ENCODE peak calls at places on chromosomes 11 and 22, in five cellular contexts. N, W, F, H and P are unnamed samples.

GRCh38 chr11:11787305-11788066 is 54.3 kb upstream of the USP47 start:
- DNase-seq in N (peak), W (peak), F (peak), H (peak), P (no peak)

GRCh38 chr22:37999640-38000272 is 15.4 kb upstream of the SOX10 start:
- DNase-seq in N (no peak), W (no peak), F (no peak), H (no peak), P (peak)

GRCh38 chr11:15744693-15745092 is 611.7 kb downstream of the SOX6 start:
- DNase-seq in N (no peak), W (no peak), F (no peak), H (no peak), P (no peak)

GRCh38 chr11:25065711-25066110 is 568.9 kb downstream of the LUZP2 start:
- DNase-seq in N (no peak), W (no peak), F (no peak), H (no peak), P (no peak)

GRCh38 chr22:27495325-27495724 is 306.2 kb downstream of the MN1 start:
- DNase-seq in N (no peak), W (no peak), F (no peak), H (no peak), P (no peak)

GRCh38 chr11:36309779-36310178 is 13.7 kb downstream of the PRR5L start:
- DNase-seq in N (no peak), W (no peak), F (no peak), H (no peak), P (no peak)

GRCh38 chr11:128716231-128716630 is 22.4 kb downstream of the FLI1 start:
- DNase-seq in N (no peak), W (no peak), F (no peak), H (no peak), P (no peak)

GRCh38 chr22:36467946-36468345 is 13.5 kb downstream of the TXN2 start:
- DNase-seq in N (peak), W (no peak), F (no peak), H (no peak), P (no peak)

GRCh38 chr11:79610139-79610538 is 169.3 kb upstream of the TENM4 start:
- DNase-seq in N (no peak), W (no peak), F (no peak), H (no peak), P (no peak)

GRCh38 chr11:125270711-125271110 is 106.2 kb downstream of the PKNOX2 start:
- DNase-seq in N (no peak), W (no peak), F (no peak), H (no peak), P (no peak)

GRCh38 chr11:72039108-72039850 is 40.6 kb downstream of the IL18BP start:
- DNase-seq in N (no peak), W (no peak), F (no peak), H (no peak), P (no peak)

GRCh38 chr11:69510471-69511357 is 29.3 kb downstream of the LINC01488 start:
- DNase-seq in N (no peak), W (no peak), F (no peak), H (no peak), P (no peak)

GRCh38 chr11:117983163-117983475 is 3.1 kb upstream of the IL10RA start:
- DNase-seq in N (no peak), W (no peak), F (no peak), H (no peak), P (no peak)

GRCh38 chr11:65102142-65103095 is 6.4 kb downstream of the VPS51 start:
- DNase-seq in N (no peak), W (no peak), F (no peak), H (no peak), P (no peak)

GRCh38 chr11:134755535-134755934 is 343.5 kb upstream of the B3GAT1 start:
- DNase-seq in N (no peak), W (no peak), F (no peak), H (no peak), P (no peak)

GRCh38 chr11:16982256-16982671 is 31.9 kb downstream of the PLEKHA7 start:
- DNase-seq in N (no peak), W (no peak), F (no peak), H (no peak), P (no peak)

GRCh38 chr22:44298331-44299087 is 14.2 kb downstream of the SHISAL1 start:
- DNase-seq in N (no peak), W (no peak), F (no peak), H (no peak), P (no peak)

GRCh38 chr22:25334091-25334490 is 114.7 kb downstream of the CRYBB2 start:
- DNase-seq in N (peak), W (no peak), F (no peak), H (no peak), P (no peak)

GRCh38 chr11:124823512-124824376 is 23.5 kb upstream of the MSANTD2 start:
- DNase-seq in N (no peak), W (no peak), F (no peak), H (no peak), P (no peak)

GRCh38 chr22:22141031-22141430 is 103.6 kb upstream of the VPREB1 start:
- DNase-seq in N (no peak), W (no peak), F (no peak), H (no peak), P (no peak)

GRCh38 chr11:133553885-133554586 is 21.7 kb upstream of the OPCML start:
- DNase-seq in N (no peak), W (no peak), F (no peak), H (no peak), P (no peak)

GRCh38 chr11:103109818-103110388 is 677 bp downstream of the DYNC2H1 start:
- DNase-seq in N (peak), W (no peak), F (no peak), H (no peak), P (no peak)

GRCh38 chr11:441418-442274 is at the start of gene ANO9:
- DNase-seq in N (peak), W (no peak), F (peak), H (no peak), P (no peak)

GRCh38 chr11:94740975-94741707 is 27.0 kb upstream of the AMOTL1 start:
- DNase-seq in N (no peak), W (no peak), F (no peak), H (peak), P (no peak)